ENCODE peak calls at places on chromosomes 13 and 19, in six cellular contexts. P is heart left ventricle, A is right lobe of liver, N is fibroblast of lung, K is cardiac fibroblast, E is lung. F is an unnamed sample.

GRCh38 chr19:43814663-43815352 is 12.3 kb upstream of the ZNF283 start:
- DNase-seq in E (no peak), K (no peak), A (no peak), N (no peak), P (no peak), F (no peak)

GRCh38 chr13:31225180-31225579 is 25.4 kb downstream of the B3GLCT start:
- DNase-seq in E (no peak), N (no peak), A (no peak), P (no peak), K (no peak), F (no peak)

GRCh38 chr19:15288146-15288963 is 44.0 kb downstream of the BRD4 start:
- DNase-seq in P (no peak), A (no peak), K (no peak), E (no peak), N (no peak), F (no peak)

GRCh38 chr19:19548915-19549537 is 11.0 kb downstream of the CILP2 start:
- DNase-seq in N (no peak), A (no peak), E (no peak), K (peak; percentile 35), P (no peak), F (no peak)

GRCh38 chr19:10339380-10339960 is at the start of gene ICAM3:
- DNase-seq in A (no peak), N (no peak), K (no peak), P (no peak), E (peak; percentile 49), F (no peak)

GRCh38 chr19:3459322-3459881 is 20.9 kb downstream of the SMIM24 start:
- DNase-seq in N (peak; percentile 95), A (peak; percentile 89), K (peak; percentile 93), P (peak; percentile 92), E (peak; percentile 73), F (peak; percentile 83)

GRCh38 chr13:99151516-99151915 is 49.1 kb upstream of the UBAC2 start:
- DNase-seq in P (no peak), E (no peak), N (peak; percentile 35), K (peak; percentile 84), A (no peak), F (peak; percentile 33)

GRCh38 chr13:82214341-82214740 is 1667.9 kb downstream of the SLITRK1 start:
- DNase-seq in K (no peak), N (no peak), P (no peak), E (no peak), A (no peak), F (no peak)

GRCh38 chr13:39847336-39847735 is 191.9 kb downstream of the COG6 start:
- DNase-seq in E (no peak), N (no peak), K (no peak), A (no peak), P (no peak), F (no peak)

GRCh38 chr13:32783067-32783466 is 196.8 kb downstream of the PDS5B start:
- DNase-seq in P (no peak), N (peak; percentile 12), K (peak; percentile 50), E (no peak), A (no peak), F (peak; percentile 7)

GRCh38 chr13:51717786-51718398 is 86.1 kb downstream of the DHRS12 start:
- DNase-seq in E (no peak), A (no peak), P (no peak), K (peak; percentile 50), N (no peak), F (peak; percentile 43)

GRCh38 chr13:93309886-93310520 is 83.4 kb downstream of the GPC6 start:
- DNase-seq in A (no peak), E (no peak), P (no peak), N (peak; percentile 71), K (peak; percentile 87), F (peak; percentile 80)

GRCh38 chr13:98539655-98540054 is 37.3 kb downstream of the STK24 start:
- DNase-seq in K (peak; percentile 67), A (no peak), N (peak; percentile 47), P (no peak), E (no peak), F (peak; percentile 59)

GRCh38 chr13:63696055-63696454 is 2280.4 kb upstream of the PCDH20 start:
- DNase-seq in P (no peak), E (no peak), N (peak; percentile 88), A (no peak), K (peak; percentile 52), F (peak; percentile 27)

GRCh38 chr13:96851856-96852255 is 142.4 kb downstream of the OXGR1 start:
- DNase-seq in N (no peak), A (no peak), P (no peak), K (no peak), E (no peak), F (no peak)

GRCh38 chr19:45798995-45799517 is 6.4 kb upstream of the DMWD start:
- DNase-seq in K (peak; percentile 80), P (peak; percentile 57), A (no peak), N (peak; percentile 79), E (peak; percentile 59), F (no peak)

GRCh38 chr19:49555600-49556411 is 24.6 kb downstream of the NOSIP start:
- DNase-seq in P (peak; percentile 39), E (peak; percentile 86), A (peak; percentile 52), N (peak; percentile 56), K (peak; percentile 43), F (no peak)

GRCh38 chr13:46663644-46664043 is 110.7 kb downstream of the LRCH1 start:
- DNase-seq in N (no peak), K (peak; percentile 35), P (no peak), E (no peak), A (no peak), F (no peak)

GRCh38 chr19:46116121-46116520 is 8.4 kb downstream of the IGFL3 start:
- DNase-seq in K (no peak), E (no peak), A (no peak), P (no peak), N (no peak), F (no peak)

GRCh38 chr19:2047449-2048103 is 3.5 kb downstream of the MKNK2 start:
- DNase-seq in A (peak; percentile 88), N (peak; percentile 53), P (no peak), E (no peak), K (peak; percentile 44), F (no peak)

GRCh38 chr19:1079566-1080111 is 12.7 kb downstream of the ARHGAP45 start:
- DNase-seq in E (no peak), P (no peak), A (peak; percentile 27), N (no peak), K (no peak), F (no peak)

GRCh38 chr19:56476671-56477428 is at the start of gene ZNF667:
- DNase-seq in N (peak; percentile 18), K (peak; percentile 61), E (no peak), P (peak; percentile 19), A (no peak), F (peak; percentile 16)

GRCh38 chr13:114071441-114071840 is 61.0 kb downstream of the RASA3 start:
- DNase-seq in P (peak; percentile 14), E (no peak), K (no peak), A (no peak), N (peak; percentile 32), F (no peak)

GRCh38 chr13:57631607-57632275 is at the start of gene PCDH17:
- DNase-seq in E (peak; percentile 42), P (peak; percentile 57), N (peak; percentile 70), A (peak; percentile 36), K (peak; percentile 44), F (no peak)

GRCh38 chr13:65606622-65607021 is 1623.5 kb downstream of the PCDH9 start:
- DNase-seq in N (peak; percentile 86), A (no peak), E (no peak), P (no peak), K (peak; percentile 43), F (peak; percentile 79)

GRCh38 chr13:45367358-45367757 is 26.4 kb upstream of the TPT1 start:
- DNase-seq in K (peak; percentile 94), A (peak; percentile 70), P (no peak), E (peak; percentile 58), N (peak; percentile 76), F (peak; percentile 62)

GRCh38 chr13:59681630-59682311 is 482.0 kb downstream of the DIAPH3 start:
- DNase-seq in E (no peak), N (peak; percentile 69), K (no peak), A (no peak), P (no peak), F (no peak)

GRCh38 chr13:26517931-26518330 is 39.6 kb upstream of the WASF3 start:
- DNase-seq in P (no peak), K (no peak), N (no peak), A (no peak), E (no peak), F (no peak)

GRCh38 chr13:99892189-99892588 is 79.4 kb downstream of the ZIC5 start:
- DNase-seq in P (no peak), K (no peak), A (no peak), N (no peak), E (no peak), F (no peak)

GRCh38 chr13:113976711-113977684 is 3.1 kb upstream of the C13orf46 start:
- DNase-seq in N (peak; percentile 13), K (peak; percentile 82), E (no peak), P (no peak), A (peak; percentile 16), F (no peak)

GRCh38 chr19:49921871-49922755 is 6.9 kb upstream of the ATF5 start:
- DNase-seq in K (peak; percentile 72), N (peak; percentile 61), P (no peak), E (no peak), A (no peak), F (peak; percentile 45)

GRCh38 chr19:18253130-18253529 is 21.1 kb downstream of the IQCN start:
- DNase-seq in P (no peak), A (no peak), E (no peak), K (no peak), N (no peak), F (no peak)
- H3K4me3 ChIP-seq in P (no peak overlapping the region), A (no peak overlapping the region), E (no peak overlapping the region), K (no peak overlapping the region), N (no peak overlapping the region), F (no peak overlapping the region)

DNA sequence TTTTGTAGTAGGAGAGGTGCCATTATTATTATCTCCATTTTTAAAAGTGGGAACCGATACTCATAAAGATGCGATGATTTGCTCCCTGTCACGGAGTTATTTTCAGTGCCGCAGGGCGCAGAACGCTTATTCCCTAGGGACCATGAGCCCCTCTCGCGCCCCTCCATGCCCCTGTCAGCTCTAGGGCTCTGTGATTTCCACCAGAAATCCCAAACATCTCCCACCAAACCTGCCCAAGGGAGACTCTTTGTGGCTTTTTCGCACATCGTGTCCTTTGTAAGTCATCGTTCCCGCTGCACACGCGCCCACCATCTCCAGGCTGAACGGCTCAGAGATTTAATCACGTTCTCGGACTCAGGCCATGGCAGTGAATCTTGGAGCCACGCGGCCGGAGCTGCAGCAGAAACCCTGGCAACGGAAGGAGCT is 105.1 kb downstream of the DNAJC15 start:
- DNase-seq in K (peak; percentile 43), E (no peak), A (no peak), P (no peak), N (peak; percentile 21), F (no peak)
- H3K4me3 ChIP-seq in K (no peak overlapping the region), E (no peak overlapping the region), A (no peak overlapping the region), P (peak overlapping the region; percentile 16), N (no peak overlapping the region), F (no peak overlapping the region)

GRCh38 chr19:11578342-11579142 is 1.1 kb upstream of the ACP5 start:
- DNase-seq in N (peak; percentile 9), A (peak; percentile 71), K (no peak), E (peak; percentile 72), P (peak; percentile 61), F (no peak)
- H3K4me3 ChIP-seq in N (peak overlapping the region; percentile 2), A (peak overlapping the region; percentile 47), K (peak overlapping the region; percentile 4), E (peak overlapping the region; percentile 30), P (peak overlapping the region; percentile 34), F (no peak overlapping the region)

DNA sequence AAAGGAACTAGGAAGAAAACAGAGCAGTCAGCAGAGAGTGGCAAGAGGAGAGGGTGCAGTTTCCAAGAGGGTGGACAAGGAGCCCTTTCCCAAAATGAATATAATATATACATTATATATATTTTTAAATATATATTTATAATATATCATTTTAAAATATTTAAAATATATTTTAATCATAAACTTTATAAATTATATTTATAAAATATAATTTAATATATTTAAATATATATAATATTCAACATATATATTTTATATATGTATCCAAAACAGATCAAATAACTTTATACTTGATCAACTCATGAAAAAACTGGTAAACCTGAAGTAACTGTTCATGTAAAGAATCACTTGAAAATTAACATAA is 328.6 kb downstream of the MYO16 start:
- DNase-seq in E (no peak), P (no peak), A (no peak), N (no peak), K (no peak), F (no peak)
- H3K4me3 ChIP-seq in E (no peak overlapping the region), P (no peak overlapping the region), A (no peak overlapping the region), N (no peak overlapping the region), K (no peak overlapping the region), F (no peak overlapping the region)

F was measured in skeletal muscle cell.